ENCODE peak calls at places on chromosomes 12 and 14, in seven cellular contexts. One of them, this sample, is unnamed.
A peak's percentile ranks its signal among the peaks of the same experiment; 100 is the strongest.

GRCh38 chr14:57038689-57039088 is 228.4 kb upstream of the OTX2 start:
- DNase-seq in stomach: no peak
- DNase-seq in K562: no peak
- DNase-seq in GM23338: no peak
- DNase-seq in sigmoid colon: no peak
- DNase-seq in SK-N-SH: no peak
- DNase-seq in transverse colon: no peak
- DNase-seq in this sample: no peak

GRCh38 chr14:68174446-68174845 is 354.9 kb downstream of the RAD51B start:
- DNase-seq in stomach: no peak
- DNase-seq in K562: no peak
- DNase-seq in GM23338: no peak
- DNase-seq in sigmoid colon: no peak
- DNase-seq in SK-N-SH: no peak
- DNase-seq in transverse colon: no peak
- DNase-seq in this sample: no peak

GRCh38 chr12:77344651-77345050 is 279.3 kb upstream of the E2F7 start:
- DNase-seq in stomach: no peak
- DNase-seq in K562: no peak
- DNase-seq in GM23338: no peak
- DNase-seq in sigmoid colon: no peak
- DNase-seq in SK-N-SH: no peak
- DNase-seq in transverse colon: no peak
- DNase-seq in this sample: no peak

GRCh38 chr12:113306382-113306781 is 28.5 kb downstream of the SLC8B1 start:
- DNase-seq in stomach: no peak
- DNase-seq in K562: no peak
- DNase-seq in GM23338: no peak
- DNase-seq in sigmoid colon: no peak
- DNase-seq in SK-N-SH: no peak
- DNase-seq in transverse colon: no peak
- DNase-seq in this sample: no peak

GRCh38 chr12:50302686-50303085 is 19.4 kb upstream of the LIMA1 start:
- DNase-seq in stomach: no peak
- DNase-seq in K562: no peak
- DNase-seq in GM23338: no peak
- DNase-seq in sigmoid colon: no peak
- DNase-seq in SK-N-SH: no peak
- DNase-seq in transverse colon: no peak
- DNase-seq in this sample: no peak

GRCh38 chr12:91239497-91239896 is 56.9 kb upstream of the DCN start:
- DNase-seq in stomach: no peak
- DNase-seq in K562: no peak
- DNase-seq in GM23338: no peak
- DNase-seq in sigmoid colon: no peak
- DNase-seq in SK-N-SH: no peak
- DNase-seq in transverse colon: no peak
- DNase-seq in this sample: no peak

GRCh38 chr14:84162658-84163057 is 1367.3 kb upstream of the FLRT2 start:
- DNase-seq in stomach: no peak
- DNase-seq in K562: no peak
- DNase-seq in GM23338: no peak
- DNase-seq in sigmoid colon: no peak
- DNase-seq in SK-N-SH: no peak
- DNase-seq in transverse colon: no peak
- DNase-seq in this sample: no peak

GRCh38 chr14:53152909-53153701 is at the start of gene DDHD1:
- DNase-seq in stomach: peak; percentile 76
- DNase-seq in K562: peak; percentile 88
- DNase-seq in GM23338: peak; percentile 86
- DNase-seq in sigmoid colon: peak; percentile 86
- DNase-seq in SK-N-SH: peak; percentile 96
- DNase-seq in transverse colon: peak; percentile 82
- DNase-seq in this sample: peak; percentile 60

GRCh38 chr12:3753549-3754284 is 808 bp upstream of the CRACR2A start:
- DNase-seq in stomach: no peak
- DNase-seq in K562: no peak
- DNase-seq in GM23338: no peak
- DNase-seq in sigmoid colon: peak; percentile 75
- DNase-seq in SK-N-SH: no peak
- DNase-seq in transverse colon: no peak
- DNase-seq in this sample: no peak

GRCh38 chr12:51441583-51441982 is 17.0 kb downstream of the SLC4A8 start:
- DNase-seq in stomach: no peak
- DNase-seq in K562: no peak
- DNase-seq in GM23338: no peak
- DNase-seq in sigmoid colon: no peak
- DNase-seq in SK-N-SH: no peak
- DNase-seq in transverse colon: no peak
- DNase-seq in this sample: no peak

GRCh38 chr12:80714055-80714454 is 2.7 kb upstream of the MYF5 start:
- DNase-seq in stomach: no peak
- DNase-seq in K562: no peak
- DNase-seq in GM23338: peak; percentile 79
- DNase-seq in sigmoid colon: no peak
- DNase-seq in SK-N-SH: no peak
- DNase-seq in transverse colon: no peak
- DNase-seq in this sample: no peak

GRCh38 chr12:24380122-24380521 is 430.7 kb upstream of the SOX5 start:
- DNase-seq in stomach: no peak
- DNase-seq in K562: no peak
- DNase-seq in GM23338: peak; percentile 30
- DNase-seq in sigmoid colon: no peak
- DNase-seq in SK-N-SH: no peak
- DNase-seq in transverse colon: no peak
- DNase-seq in this sample: no peak

GRCh38 chr12:115046805-115047204 is 362.8 kb upstream of the TBX3 start:
- DNase-seq in stomach: no peak
- DNase-seq in K562: no peak
- DNase-seq in GM23338: no peak
- DNase-seq in sigmoid colon: no peak
- DNase-seq in SK-N-SH: no peak
- DNase-seq in transverse colon: no peak
- DNase-seq in this sample: no peak

GRCh38 chr12:131101703-131102492 is 148.2 kb downstream of the ADGRD1 start:
- DNase-seq in stomach: no peak
- DNase-seq in K562: no peak
- DNase-seq in GM23338: no peak
- DNase-seq in sigmoid colon: peak; percentile 33
- DNase-seq in SK-N-SH: no peak
- DNase-seq in transverse colon: peak; percentile 5
- DNase-seq in this sample: no peak

GRCh38 chr12:5076761-5077160 is 33.1 kb downstream of the KCNA5 start:
- DNase-seq in stomach: no peak
- DNase-seq in K562: no peak
- DNase-seq in GM23338: no peak
- DNase-seq in sigmoid colon: peak; percentile 77
- DNase-seq in SK-N-SH: no peak
- DNase-seq in transverse colon: no peak
- DNase-seq in this sample: peak; percentile 44

GRCh38 chr12:48021485-48022179 is 17.4 kb upstream of the COL2A1 start:
- DNase-seq in stomach: peak; percentile 55
- DNase-seq in K562: no peak
- DNase-seq in GM23338: peak; percentile 94
- DNase-seq in sigmoid colon: no peak
- DNase-seq in SK-N-SH: no peak
- DNase-seq in transverse colon: peak; percentile 55
- DNase-seq in this sample: no peak

GRCh38 chr14:65373671-65374039 is 38.9 kb upstream of the FUT8 start:
- DNase-seq in stomach: peak; percentile 29
- DNase-seq in K562: no peak
- DNase-seq in GM23338: no peak
- DNase-seq in sigmoid colon: no peak
- DNase-seq in SK-N-SH: no peak
- DNase-seq in transverse colon: no peak
- DNase-seq in this sample: peak; percentile 16
- TF ChIP-seq CTCF in stomach: no peak
- TF ChIP-seq CTCF in K562: peak; percentile 10
- TF ChIP-seq CTCF in GM23338: no peak
- TF ChIP-seq CTCF in sigmoid colon: no peak
- TF ChIP-seq CTCF in SK-N-SH: no peak
- TF ChIP-seq CTCF in transverse colon: no peak
- TF ChIP-seq CTCF in this sample: peak; percentile 33

GRCh38 chr12:46445551-46446235 is 73.1 kb upstream of the SLC38A2 start:
- DNase-seq in stomach: no peak
- DNase-seq in K562: no peak
- DNase-seq in GM23338: no peak
- DNase-seq in sigmoid colon: no peak
- DNase-seq in SK-N-SH: no peak
- DNase-seq in transverse colon: no peak
- DNase-seq in this sample: no peak
- H3K4me1 ChIP-seq in stomach: peaks cover 10% of the 10 kb centered on the region
- H3K4me1 ChIP-seq in K562: peaks cover 5% of the 10 kb centered on the region
- H3K4me1 ChIP-seq in GM23338: peaks cover 5% of the 10 kb centered on the region
- H3K4me1 ChIP-seq in sigmoid colon: peaks cover 15% of the 10 kb centered on the region
- H3K4me1 ChIP-seq in SK-N-SH: peaks cover 6% of the 10 kb centered on the region
- H3K4me1 ChIP-seq in transverse colon: no peaks in the 10 kb centered on the region
- H3K4me1 ChIP-seq in this sample: peaks cover 3% of the 10 kb centered on the region

GRCh38 chr12:88960213-88960878 is 380.1 kb upstream of the KITLG start:
- DNase-seq in stomach: no peak
- DNase-seq in K562: no peak
- DNase-seq in GM23338: no peak
- DNase-seq in sigmoid colon: no peak
- DNase-seq in SK-N-SH: no peak
- DNase-seq in transverse colon: no peak
- DNase-seq in this sample: no peak
- TF ChIP-seq POLR2AphosphoS5 in stomach: no peak
- TF ChIP-seq POLR2AphosphoS5 in K562: no peak
- TF ChIP-seq POLR2AphosphoS5 in GM23338: no peak
- TF ChIP-seq POLR2AphosphoS5 in sigmoid colon: peak; percentile 47
- TF ChIP-seq POLR2AphosphoS5 in SK-N-SH: no peak
- TF ChIP-seq POLR2AphosphoS5 in transverse colon: no peak
- TF ChIP-seq POLR2AphosphoS5 in this sample: no peak

GRCh38 chr14:104315169-104315568 is 176.8 kb downstream of the KIF26A start:
- DNase-seq in stomach: peak; percentile 1
- DNase-seq in K562: no peak
- DNase-seq in GM23338: no peak
- DNase-seq in sigmoid colon: peak; percentile 55
- DNase-seq in SK-N-SH: no peak
- DNase-seq in transverse colon: no peak
- DNase-seq in this sample: no peak

GRCh38 chr14:104314251-104314941 is 176.0 kb downstream of the KIF26A start:
- DNase-seq in stomach: peak; percentile 19
- DNase-seq in K562: no peak
- DNase-seq in GM23338: no peak
- DNase-seq in sigmoid colon: peak; percentile 59
- DNase-seq in SK-N-SH: no peak
- DNase-seq in transverse colon: no peak
- DNase-seq in this sample: no peak

GRCh38 chr14:104316121-104316722 is 177.8 kb downstream of the KIF26A start:
- DNase-seq in stomach: peak; percentile 17
- DNase-seq in K562: no peak
- DNase-seq in GM23338: no peak
- DNase-seq in sigmoid colon: no peak
- DNase-seq in SK-N-SH: no peak
- DNase-seq in transverse colon: peak; percentile 73
- DNase-seq in this sample: no peak

GRCh38 chr14:104316723-104317499 is 178.5 kb downstream of the KIF26A start:
- DNase-seq in stomach: peak; percentile 9
- DNase-seq in K562: no peak
- DNase-seq in GM23338: no peak
- DNase-seq in sigmoid colon: no peak
- DNase-seq in SK-N-SH: no peak
- DNase-seq in transverse colon: no peak
- DNase-seq in this sample: no peak

DNA sequence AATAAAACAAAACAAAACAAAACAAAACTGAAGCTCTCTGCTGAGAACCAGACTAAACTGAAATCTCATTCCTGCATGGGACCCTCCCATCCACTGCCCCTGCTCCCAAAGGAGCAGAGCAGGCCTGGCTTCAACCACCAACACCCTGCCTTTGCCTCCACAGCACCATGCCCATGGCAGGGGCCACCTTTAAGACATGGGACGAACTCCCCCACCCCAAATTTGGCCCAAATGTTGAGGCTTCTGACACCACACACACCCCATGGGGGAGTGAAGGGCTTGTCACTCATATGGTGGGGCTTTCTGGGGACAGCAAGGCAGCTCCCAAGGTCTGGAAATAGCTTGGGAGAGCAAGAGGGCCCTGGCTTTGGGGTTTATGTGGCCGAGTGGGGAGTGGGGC is 177.2 kb downstream of the KIF26A start:
- DNase-seq in stomach: peak; percentile 10
- DNase-seq in K562: no peak
- DNase-seq in GM23338: no peak
- DNase-seq in sigmoid colon: peak; percentile 38
- DNase-seq in SK-N-SH: no peak
- DNase-seq in transverse colon: no peak
- DNase-seq in this sample: no peak
- TF ChIP-seq CTCF in stomach: no peak
- TF ChIP-seq CTCF in K562: no peak
- TF ChIP-seq CTCF in GM23338: no peak
- TF ChIP-seq CTCF in sigmoid colon: no peak
- TF ChIP-seq CTCF in SK-N-SH: no peak
- TF ChIP-seq CTCF in transverse colon: no peak
- TF ChIP-seq CTCF in this sample: no peak

GRCh38 chr12:124510301-124510970 is 57.0 kb downstream of the NCOR2 start:
- DNase-seq in stomach: peak; percentile 34
- DNase-seq in K562: no peak
- DNase-seq in GM23338: peak; percentile 51
- DNase-seq in sigmoid colon: no peak
- DNase-seq in SK-N-SH: peak; percentile 68
- DNase-seq in transverse colon: peak; percentile 45
- DNase-seq in this sample: no peak
- H3K4me1 ChIP-seq in stomach: peaks cover 85% of the 10 kb centered on the region
- H3K4me1 ChIP-seq in K562: peaks cover 81% of the 10 kb centered on the region
- H3K4me1 ChIP-seq in GM23338: peaks cover 49% of the 10 kb centered on the region
- H3K4me1 ChIP-seq in sigmoid colon: peaks cover 99% of the 10 kb centered on the region
- H3K4me1 ChIP-seq in SK-N-SH: peaks cover 82% of the 10 kb centered on the region
- H3K4me1 ChIP-seq in transverse colon: peaks cover 70% of the 10 kb centered on the region
- H3K4me1 ChIP-seq in this sample: peaks cover 57% of the 10 kb centered on the region

GRCh38 chr12:6340745-6341438 is 984 bp downstream of the TNFRSF1A start:
- DNase-seq in stomach: no peak
- DNase-seq in K562: no peak
- DNase-seq in GM23338: no peak
- DNase-seq in sigmoid colon: no peak
- DNase-seq in SK-N-SH: no peak
- DNase-seq in transverse colon: no peak
- DNase-seq in this sample: no peak
- TF ChIP-seq POLR2AphosphoS5 in stomach: no peak
- TF ChIP-seq POLR2AphosphoS5 in K562: no peak
- TF ChIP-seq POLR2AphosphoS5 in GM23338: no peak
- TF ChIP-seq POLR2AphosphoS5 in sigmoid colon: no peak
- TF ChIP-seq POLR2AphosphoS5 in SK-N-SH: no peak
- TF ChIP-seq POLR2AphosphoS5 in transverse colon: no peak
- TF ChIP-seq POLR2AphosphoS5 in this sample: no peak